ENCODE peak calls at places on chromosomes 7 and 10, in ten cellular contexts. U, F, V, J, S, O, Y, B, W and N are unnamed samples.

GRCh38 chr7:149355390-149356048 is 93.5 kb downstream of the ZNF783 start:
- DNase-seq in S (no peak), J (no peak), B (no peak), W (no peak), O (no peak), U (peak; percentile 40), F (peak; percentile 92), Y (no peak), V (no peak), N (peak; percentile 72)

GRCh38 chr10:59177031-59177861 is 803 bp downstream of the PHYHIPL start:
- DNase-seq in Y (no peak), J (no peak), S (peak; percentile 21), O (no peak), B (no peak), V (no peak), F (peak; percentile 68), U (peak; percentile 15), W (no peak), N (peak; percentile 78)

GRCh38 chr7:96548664-96549063 is 161.0 kb downstream of the SEM1 start:
- DNase-seq in B (no peak), U (peak; percentile 20), S (no peak), J (no peak), V (no peak), Y (no peak), O (no peak), F (no peak), W (no peak), N (peak; percentile 93)

GRCh38 chr10:97543025-97543546 is 29.5 kb upstream of the ANKRD2 start:
- DNase-seq in S (peak; percentile 76), B (no peak), V (peak; percentile 54), U (peak; percentile 95), Y (peak; percentile 93), J (peak; percentile 93), F (peak; percentile 86), O (peak; percentile 82), W (no peak), N (peak; percentile 88)

GRCh38 chr10:103736763-103737162 is 118.6 kb downstream of the SH3PXD2A start:
- DNase-seq in U (peak; percentile 46), F (peak; percentile 95), W (no peak), J (no peak), B (no peak), S (no peak), O (no peak), Y (no peak), V (no peak), N (no peak)

GRCh38 chr7:118029881-118030422 is 154.0 kb upstream of the LSM8 start:
- DNase-seq in V (no peak), O (no peak), B (no peak), U (no peak), F (no peak), S (no peak), W (no peak), J (no peak), Y (no peak), N (no peak)

GRCh38 chr7:28903779-28904538 is 54.2 kb downstream of the TRIL start:
- DNase-seq in U (no peak), Y (no peak), V (no peak), F (no peak), W (no peak), S (no peak), J (no peak), B (no peak), O (no peak), N (no peak)

GRCh38 chr10:132957131-132957530 is 14.8 kb upstream of the CFAP46 start:
- DNase-seq in W (peak; percentile 67), B (no peak), F (no peak), Y (no peak), O (no peak), V (no peak), S (no peak), U (no peak), J (peak; percentile 50), N (no peak)

GRCh38 chr10:97127960-97128850 is 57.6 kb downstream of the SLIT1 start:
- DNase-seq in O (no peak), S (no peak), W (no peak), F (no peak), Y (no peak), U (no peak), V (no peak), J (peak; percentile 30), B (no peak), N (no peak)

GRCh38 chr7:50720295-50720694 is 62.4 kb downstream of the GRB10 start:
- DNase-seq in U (no peak), F (no peak), V (no peak), W (no peak), J (no peak), O (no peak), Y (no peak), B (no peak), S (no peak), N (no peak)

GRCh38 chr7:25117226-25118047 is 7.6 kb downstream of the CYCS start:
- DNase-seq in V (peak; percentile 39), B (no peak), S (no peak), O (no peak), U (no peak), J (no peak), W (no peak), F (no peak), Y (no peak), N (no peak)
- H3K27ac ChIP-seq in V (peak overlapping the region; percentile 53), B (peak overlapping the region; percentile 10), S (no peak overlapping the region), O (no peak overlapping the region), U (no peak overlapping the region), J (no peak overlapping the region), W (no peak overlapping the region), F (no peak overlapping the region), Y (no peak overlapping the region), N (no peak overlapping the region)

GRCh38 chr7:35993113-35993512 is 159.9 kb upstream of the EEPD1 start:
- DNase-seq in J (no peak), W (no peak), V (no peak), U (no peak), B (no peak), F (no peak), O (no peak), S (no peak), Y (no peak), N (peak; percentile 43)
- H3K27ac ChIP-seq in J (no peak overlapping the region), W (no peak overlapping the region), V (no peak overlapping the region), U (peak overlapping the region; percentile 56), B (no peak overlapping the region), F (no peak overlapping the region), O (no peak overlapping the region), S (no peak overlapping the region), Y (no peak overlapping the region), N (peak overlapping the region; percentile 98)

GRCh38 chr10:32940321-32941264 is 17.4 kb downstream of the ITGB1 start:
- DNase-seq in F (no peak), S (no peak), B (no peak), W (no peak), O (no peak), V (no peak), U (no peak), J (no peak), Y (no peak), N (no peak)

GRCh38 chr10:32938554-32939061 is 19.4 kb downstream of the ITGB1 start:
- DNase-seq in J (no peak), U (no peak), F (peak; percentile 68), O (no peak), S (no peak), V (peak; percentile 39), Y (no peak), W (no peak), B (no peak), N (no peak)

GRCh38 chr10:32939296-32940111 is 18.5 kb downstream of the ITGB1 start:
- DNase-seq in B (no peak), Y (no peak), F (no peak), U (no peak), O (no peak), W (peak; percentile 8), S (no peak), V (no peak), J (no peak), N (no peak)

GRCh38 chr10:32941357-32941756 is 16.7 kb downstream of the ITGB1 start:
- DNase-seq in J (no peak), V (no peak), S (no peak), B (no peak), Y (no peak), U (no peak), O (no peak), F (no peak), W (no peak), N (no peak)

DNA sequence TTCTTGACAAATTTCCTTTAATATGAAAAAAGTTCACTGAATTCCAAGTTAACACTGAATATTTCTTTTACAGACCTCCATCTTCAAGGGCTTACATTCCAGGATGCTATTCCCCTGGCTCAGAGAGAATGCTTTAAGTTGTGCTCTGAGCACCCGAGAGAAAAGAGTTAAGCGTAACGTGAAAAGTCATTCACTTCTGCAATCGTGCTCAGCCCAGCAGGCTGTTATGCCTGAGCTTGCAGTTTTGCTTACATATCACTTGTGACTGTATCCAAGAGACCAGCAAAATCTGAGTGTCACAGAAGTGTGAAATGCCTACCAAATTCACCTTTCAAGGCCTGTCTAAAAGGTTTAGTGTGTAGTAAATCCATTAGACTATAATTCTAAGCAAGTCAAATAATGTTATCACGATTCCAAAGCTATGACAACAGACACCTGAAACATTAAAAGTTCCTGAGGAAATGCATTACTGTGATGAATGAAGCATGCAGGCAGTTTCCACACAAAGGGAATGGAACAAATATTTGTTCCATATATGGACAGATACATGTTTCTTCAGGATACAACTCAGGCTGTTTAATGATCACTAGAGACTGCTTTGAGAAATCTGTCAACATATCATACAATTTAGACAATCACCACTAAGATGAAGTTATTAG is 20.1 kb downstream of the ITGB1 start:
- DNase-seq in F (peak; percentile 53), S (no peak), B (no peak), V (peak; percentile 19), W (no peak), O (no peak), Y (no peak), U (no peak), J (peak; percentile 69), N (no peak)
- H3K27ac ChIP-seq in F (no peak overlapping the region), S (no peak overlapping the region), B (no peak overlapping the region), V (peak overlapping the region; percentile 73), W (peak overlapping the region; percentile 77), O (peak overlapping the region; percentile 70), Y (peak overlapping the region; percentile 55), U (peak overlapping the region; percentile 61), J (peak overlapping the region; percentile 81), N (peak overlapping the region; percentile 63)

DNA sequence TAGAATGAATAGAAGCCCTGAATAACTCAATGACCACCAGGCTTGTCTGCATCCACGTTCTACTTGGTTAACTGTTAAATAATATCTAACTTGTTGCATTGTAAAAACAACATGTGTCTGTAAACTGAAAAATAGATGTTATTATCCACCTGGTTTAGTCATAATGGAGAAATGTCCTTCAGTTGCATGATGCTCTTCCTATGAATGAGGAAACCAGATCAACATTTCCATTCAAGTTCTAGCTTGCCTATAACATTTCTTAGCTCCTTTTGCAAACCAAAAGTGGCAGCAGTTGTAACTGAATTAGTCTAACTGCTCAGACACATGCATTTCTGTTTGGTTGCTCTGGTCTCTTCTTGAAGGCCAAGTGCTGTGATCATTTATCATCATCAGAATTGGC is 62.9 kb upstream of the BET1 start:
- DNase-seq in U (no peak), B (no peak), O (no peak), Y (no peak), J (no peak), F (no peak), V (no peak), W (no peak), S (no peak), N (peak; percentile 64)
- H3K27ac ChIP-seq in U (peak overlapping the region; percentile 11), B (no peak overlapping the region), O (no peak overlapping the region), Y (no peak overlapping the region), J (no peak overlapping the region), F (no peak overlapping the region), V (no peak overlapping the region), W (no peak overlapping the region), S (no peak overlapping the region), N (peak overlapping the region; percentile 90)

GRCh38 chr7:36851382-36851781 is 127.1 kb upstream of the AOAH start:
- DNase-seq in W (no peak), B (no peak), F (no peak), O (no peak), U (no peak), S (no peak), Y (no peak), J (no peak), V (no peak), N (no peak)
- H3K27ac ChIP-seq in W (no peak overlapping the region), B (no peak overlapping the region), F (no peak overlapping the region), O (no peak overlapping the region), U (no peak overlapping the region), S (no peak overlapping the region), Y (no peak overlapping the region), J (no peak overlapping the region), V (no peak overlapping the region), N (no peak overlapping the region)